ENCODE peak calls at places on chromosome 6, in eight cellular contexts. One of them, this sample, is unnamed.

GRCh38 chr6:92114797-92115196 is 1304.6 kb downstream of the EPHA7 start:
- DNase-seq in HCT116: no peak
- DNase-seq in neural progenitor cell: no peak
- DNase-seq in right cardiac atrium: no peak
- DNase-seq in GM23248: no peak
- DNase-seq in mucosa of descending colon: no peak
- DNase-seq in choroid plexus epithelial cell: no peak
- DNase-seq in lower leg skin: no peak
- DNase-seq in this sample: peak

GRCh38 chr6:154247119-154247814 is 109.3 kb downstream of the IPCEF1 start:
- DNase-seq in HCT116: no peak
- DNase-seq in neural progenitor cell: peak
- DNase-seq in right cardiac atrium: no peak
- DNase-seq in GM23248: no peak
- DNase-seq in mucosa of descending colon: no peak
- DNase-seq in choroid plexus epithelial cell: peak
- DNase-seq in lower leg skin: no peak
- DNase-seq in this sample: no peak

GRCh38 chr6:57262901-57263694 is 41.0 kb upstream of the RAB23 start:
- DNase-seq in HCT116: no peak
- DNase-seq in neural progenitor cell: no peak
- DNase-seq in right cardiac atrium: no peak
- DNase-seq in GM23248: peak
- DNase-seq in mucosa of descending colon: no peak
- DNase-seq in choroid plexus epithelial cell: peak
- DNase-seq in lower leg skin: no peak
- DNase-seq in this sample: no peak

GRCh38 chr6:163356324-163356723 is 58.2 kb upstream of the QKI start:
- DNase-seq in HCT116: no peak
- DNase-seq in neural progenitor cell: peak
- DNase-seq in right cardiac atrium: peak
- DNase-seq in GM23248: peak
- DNase-seq in mucosa of descending colon: peak
- DNase-seq in choroid plexus epithelial cell: peak
- DNase-seq in lower leg skin: no peak
- DNase-seq in this sample: peak

GRCh38 chr6:140480852-140481251 is 1106.4 kb upstream of the CITED2 start:
- DNase-seq in HCT116: no peak
- DNase-seq in neural progenitor cell: no peak
- DNase-seq in right cardiac atrium: peak
- DNase-seq in GM23248: peak
- DNase-seq in mucosa of descending colon: no peak
- DNase-seq in choroid plexus epithelial cell: peak
- DNase-seq in lower leg skin: no peak
- DNase-seq in this sample: no peak

GRCh38 chr6:21869085-21869771 is 275.7 kb downstream of the SOX4 start:
- DNase-seq in HCT116: no peak
- DNase-seq in neural progenitor cell: no peak
- DNase-seq in right cardiac atrium: no peak
- DNase-seq in GM23248: no peak
- DNase-seq in mucosa of descending colon: no peak
- DNase-seq in choroid plexus epithelial cell: no peak
- DNase-seq in lower leg skin: no peak
- DNase-seq in this sample: no peak

GRCh38 chr6:20791932-20792331 is 257.7 kb downstream of the CDKAL1 start:
- DNase-seq in HCT116: no peak
- DNase-seq in neural progenitor cell: no peak
- DNase-seq in right cardiac atrium: no peak
- DNase-seq in GM23248: no peak
- DNase-seq in mucosa of descending colon: no peak
- DNase-seq in choroid plexus epithelial cell: peak
- DNase-seq in lower leg skin: no peak
- DNase-seq in this sample: no peak

GRCh38 chr6:41367700-41368099 is 32.3 kb downstream of the NCR2 start:
- DNase-seq in HCT116: peak
- DNase-seq in neural progenitor cell: peak
- DNase-seq in right cardiac atrium: peak
- DNase-seq in GM23248: peak
- DNase-seq in mucosa of descending colon: peak
- DNase-seq in choroid plexus epithelial cell: peak
- DNase-seq in lower leg skin: peak
- DNase-seq in this sample: peak

GRCh38 chr6:170200458-170200891 is 90.4 kb downstream of the DLL1 start:
- DNase-seq in HCT116: no peak
- DNase-seq in neural progenitor cell: no peak
- DNase-seq in right cardiac atrium: no peak
- DNase-seq in GM23248: peak
- DNase-seq in mucosa of descending colon: no peak
- DNase-seq in choroid plexus epithelial cell: no peak
- DNase-seq in lower leg skin: no peak
- DNase-seq in this sample: peak

GRCh38 chr6:44131880-44132279 is 4.5 kb downstream of the TMEM63B start:
- DNase-seq in HCT116: no peak
- DNase-seq in neural progenitor cell: no peak
- DNase-seq in right cardiac atrium: no peak
- DNase-seq in GM23248: no peak
- DNase-seq in mucosa of descending colon: peak
- DNase-seq in choroid plexus epithelial cell: no peak
- DNase-seq in lower leg skin: no peak
- DNase-seq in this sample: peak

GRCh38 chr6:145370559-145370958 is 364.8 kb downstream of the EPM2A start:
- DNase-seq in HCT116: no peak
- DNase-seq in neural progenitor cell: no peak
- DNase-seq in right cardiac atrium: no peak
- DNase-seq in GM23248: no peak
- DNase-seq in mucosa of descending colon: no peak
- DNase-seq in choroid plexus epithelial cell: no peak
- DNase-seq in lower leg skin: no peak
- DNase-seq in this sample: no peak

GRCh38 chr6:145368075-145368474 is 367.2 kb downstream of the EPM2A start:
- DNase-seq in HCT116: no peak
- DNase-seq in neural progenitor cell: no peak
- DNase-seq in right cardiac atrium: no peak
- DNase-seq in GM23248: peak
- DNase-seq in mucosa of descending colon: no peak
- DNase-seq in choroid plexus epithelial cell: no peak
- DNase-seq in lower leg skin: no peak
- DNase-seq in this sample: no peak

GRCh38 chr6:145373826-145374225 is 361.5 kb downstream of the EPM2A start:
- DNase-seq in HCT116: no peak
- DNase-seq in neural progenitor cell: no peak
- DNase-seq in right cardiac atrium: no peak
- DNase-seq in GM23248: no peak
- DNase-seq in mucosa of descending colon: no peak
- DNase-seq in choroid plexus epithelial cell: no peak
- DNase-seq in lower leg skin: no peak
- DNase-seq in this sample: no peak

GRCh38 chr6:145374566-145374965 is 360.8 kb downstream of the EPM2A start:
- DNase-seq in HCT116: no peak
- DNase-seq in neural progenitor cell: no peak
- DNase-seq in right cardiac atrium: no peak
- DNase-seq in GM23248: no peak
- DNase-seq in mucosa of descending colon: no peak
- DNase-seq in choroid plexus epithelial cell: no peak
- DNase-seq in lower leg skin: no peak
- DNase-seq in this sample: no peak

GRCh38 chr6:145372671-145373123 is 362.6 kb downstream of the EPM2A start:
- DNase-seq in HCT116: no peak
- DNase-seq in neural progenitor cell: no peak
- DNase-seq in right cardiac atrium: peak
- DNase-seq in GM23248: peak
- DNase-seq in mucosa of descending colon: no peak
- DNase-seq in choroid plexus epithelial cell: peak
- DNase-seq in lower leg skin: no peak
- DNase-seq in this sample: no peak
- H3K4me3 ChIP-seq in HCT116: no peak
- H3K4me3 ChIP-seq in neural progenitor cell: no peak
- H3K4me3 ChIP-seq in right cardiac atrium: peak
- H3K4me3 ChIP-seq in GM23248: peak
- H3K4me3 ChIP-seq in mucosa of descending colon: no peak
- H3K4me3 ChIP-seq in choroid plexus epithelial cell: no peak
- H3K4me3 ChIP-seq in lower leg skin: no peak
- H3K4me3 ChIP-seq in this sample: no peak

DNA sequence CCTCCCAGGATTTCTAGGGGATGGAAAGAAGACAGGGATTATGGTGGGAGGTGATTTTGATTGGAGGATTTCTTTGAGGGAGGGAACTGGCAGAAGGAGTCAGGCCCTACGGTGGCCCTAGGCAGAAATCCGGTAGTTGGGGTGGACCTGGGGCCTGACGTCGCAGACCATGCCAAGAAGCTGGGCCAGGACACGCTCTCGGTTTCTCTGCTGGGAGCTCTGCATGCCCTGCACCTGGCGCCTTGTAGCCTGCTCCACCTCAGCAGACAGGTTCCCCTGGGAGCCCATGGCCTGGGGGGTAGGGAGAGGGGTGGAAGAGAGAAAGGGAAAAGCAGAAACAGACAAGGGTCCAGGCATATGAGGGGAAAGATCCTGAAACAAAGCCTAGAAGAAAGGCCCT is 1.1 kb downstream of the ATP6V1G2 start:
- DNase-seq in HCT116: no peak
- DNase-seq in neural progenitor cell: no peak
- DNase-seq in right cardiac atrium: no peak
- DNase-seq in GM23248: no peak
- DNase-seq in mucosa of descending colon: no peak
- DNase-seq in choroid plexus epithelial cell: no peak
- DNase-seq in lower leg skin: no peak
- DNase-seq in this sample: no peak
- H3K4me3 ChIP-seq in HCT116: no peak
- H3K4me3 ChIP-seq in neural progenitor cell: no peak
- H3K4me3 ChIP-seq in right cardiac atrium: no peak
- H3K4me3 ChIP-seq in GM23248: no peak
- H3K4me3 ChIP-seq in mucosa of descending colon: no peak
- H3K4me3 ChIP-seq in choroid plexus epithelial cell: no peak
- H3K4me3 ChIP-seq in lower leg skin: no peak
- H3K4me3 ChIP-seq in this sample: no peak

GRCh38 chr6:143575440-143575839 is 63.9 kb upstream of the FUCA2 start:
- DNase-seq in HCT116: peak
- DNase-seq in neural progenitor cell: peak
- DNase-seq in right cardiac atrium: no peak
- DNase-seq in GM23248: peak
- DNase-seq in mucosa of descending colon: no peak
- DNase-seq in choroid plexus epithelial cell: peak
- DNase-seq in lower leg skin: no peak
- DNase-seq in this sample: peak

GRCh38 chr6:143569035-143569434 is 57.5 kb upstream of the FUCA2 start:
- DNase-seq in HCT116: no peak
- DNase-seq in neural progenitor cell: no peak
- DNase-seq in right cardiac atrium: no peak
- DNase-seq in GM23248: peak
- DNase-seq in mucosa of descending colon: no peak
- DNase-seq in choroid plexus epithelial cell: peak
- DNase-seq in lower leg skin: no peak
- DNase-seq in this sample: no peak

GRCh38 chr6:143564484-143565017 is 53.0 kb upstream of the FUCA2 start:
- DNase-seq in HCT116: no peak
- DNase-seq in neural progenitor cell: no peak
- DNase-seq in right cardiac atrium: peak
- DNase-seq in GM23248: no peak
- DNase-seq in mucosa of descending colon: no peak
- DNase-seq in choroid plexus epithelial cell: no peak
- DNase-seq in lower leg skin: no peak
- DNase-seq in this sample: no peak

GRCh38 chr6:143575840-143576498 is 64.4 kb upstream of the FUCA2 start:
- DNase-seq in HCT116: no peak
- DNase-seq in neural progenitor cell: no peak
- DNase-seq in right cardiac atrium: no peak
- DNase-seq in GM23248: peak
- DNase-seq in mucosa of descending colon: no peak
- DNase-seq in choroid plexus epithelial cell: no peak
- DNase-seq in lower leg skin: no peak
- DNase-seq in this sample: no peak

GRCh38 chr6:143570147-143570853 is 58.8 kb upstream of the FUCA2 start:
- DNase-seq in HCT116: no peak
- DNase-seq in neural progenitor cell: peak
- DNase-seq in right cardiac atrium: no peak
- DNase-seq in GM23248: no peak
- DNase-seq in mucosa of descending colon: no peak
- DNase-seq in choroid plexus epithelial cell: no peak
- DNase-seq in lower leg skin: no peak
- DNase-seq in this sample: no peak
- H3K4me3 ChIP-seq in HCT116: no peak
- H3K4me3 ChIP-seq in neural progenitor cell: no peak
- H3K4me3 ChIP-seq in right cardiac atrium: no peak
- H3K4me3 ChIP-seq in GM23248: no peak
- H3K4me3 ChIP-seq in mucosa of descending colon: no peak
- H3K4me3 ChIP-seq in choroid plexus epithelial cell: no peak
- H3K4me3 ChIP-seq in lower leg skin: no peak
- H3K4me3 ChIP-seq in this sample: no peak

GRCh38 chr6:167152858-167153257 is 4.9 kb downstream of the GPR31 start:
- DNase-seq in HCT116: no peak
- DNase-seq in neural progenitor cell: no peak
- DNase-seq in right cardiac atrium: no peak
- DNase-seq in GM23248: no peak
- DNase-seq in mucosa of descending colon: no peak
- DNase-seq in choroid plexus epithelial cell: no peak
- DNase-seq in lower leg skin: no peak
- DNase-seq in this sample: no peak
- H3K4me3 ChIP-seq in HCT116: no peak
- H3K4me3 ChIP-seq in neural progenitor cell: no peak
- H3K4me3 ChIP-seq in right cardiac atrium: no peak
- H3K4me3 ChIP-seq in GM23248: no peak
- H3K4me3 ChIP-seq in mucosa of descending colon: no peak
- H3K4me3 ChIP-seq in choroid plexus epithelial cell: no peak
- H3K4me3 ChIP-seq in lower leg skin: no peak
- H3K4me3 ChIP-seq in this sample: no peak

DNA sequence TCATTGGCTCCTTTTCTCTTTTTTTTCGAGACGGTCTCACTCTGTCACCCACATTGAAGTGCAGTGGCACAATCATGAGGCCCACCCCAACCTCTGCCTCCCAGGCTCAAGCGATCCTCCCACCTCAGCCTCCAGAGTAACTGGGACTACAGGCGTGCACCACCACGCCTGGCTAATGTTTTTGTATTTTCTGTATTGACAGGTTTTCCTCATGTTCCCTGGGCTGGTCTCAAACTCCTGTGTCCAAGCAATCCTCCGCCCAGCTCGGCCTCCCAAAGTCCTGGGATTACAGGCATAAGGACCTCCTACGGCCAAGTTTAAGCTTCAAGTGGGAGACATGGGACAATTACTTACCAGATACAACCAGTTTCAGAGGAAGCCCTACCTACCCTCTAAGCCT is 9.4 kb upstream of the POU5F1 start:
- DNase-seq in HCT116: no peak
- DNase-seq in neural progenitor cell: no peak
- DNase-seq in right cardiac atrium: no peak
- DNase-seq in GM23248: no peak
- DNase-seq in mucosa of descending colon: no peak
- DNase-seq in choroid plexus epithelial cell: no peak
- DNase-seq in lower leg skin: no peak
- DNase-seq in this sample: no peak
- H3K4me3 ChIP-seq in HCT116: no peak
- H3K4me3 ChIP-seq in neural progenitor cell: no peak
- H3K4me3 ChIP-seq in right cardiac atrium: peak
- H3K4me3 ChIP-seq in GM23248: no peak
- H3K4me3 ChIP-seq in mucosa of descending colon: no peak
- H3K4me3 ChIP-seq in choroid plexus epithelial cell: no peak
- H3K4me3 ChIP-seq in lower leg skin: no peak
- H3K4me3 ChIP-seq in this sample: no peak